ENCODE peak calls at places on chromosome 17, in four cellular contexts. V is SW480, S is lower leg skin, Z is fibroblast of gingiva. I is an unnamed sample.
A peak's percentile ranks its signal among the peaks of the same experiment; 100 is the strongest.

GRCh38 chr17:46995841-46996571 is 17.0 kb upstream of the RPRML start:
- DNase-seq in V (no peak), S (no peak), Z (no peak), I (no peak)

GRCh38 chr17:59479141-59479540 is 86.3 kb upstream of the DHX40 start:
- DNase-seq in V (no peak), S (peak; percentile 56), Z (no peak), I (no peak)

GRCh38 chr17:73492802-73493139 is 151.5 kb downstream of the SDK2 start:
- DNase-seq in V (peak; percentile 36), S (no peak), Z (no peak), I (no peak)

GRCh38 chr17:49239963-49240362 is 9.4 kb upstream of the PHOSPHO1 start:
- DNase-seq in V (no peak), S (no peak), Z (no peak), I (no peak)

GRCh38 chr17:21595086-21595485 is 97.2 kb upstream of the KCNJ18 start:
- DNase-seq in V (no peak), S (no peak), Z (no peak), I (no peak)

GRCh38 chr17:66302761-66303626 is 581 bp downstream of the PRKCA start:
- DNase-seq in V (peak; percentile 83), S (peak; percentile 88), Z (peak; percentile 75), I (peak; percentile 82)

GRCh38 chr17:31858647-31859486 is at the start of gene COPRS:
- DNase-seq in V (peak; percentile 84), S (peak; percentile 97), Z (peak; percentile 90), I (peak; percentile 87)

GRCh38 chr17:60301644-60302043 is 90.3 kb downstream of the USP32 start:
- DNase-seq in V (no peak), S (no peak), Z (no peak), I (no peak)

GRCh38 chr17:561118-561517 is 153.5 kb downstream of the VPS53 start:
- DNase-seq in V (no peak), S (no peak), Z (no peak), I (no peak)

GRCh38 chr17:53570731-53571130 is 252.0 kb upstream of the KIF2B start:
- DNase-seq in V (no peak), S (no peak), Z (no peak), I (no peak)

GRCh38 chr17:77096570-77097214 is 44.1 kb upstream of the SEC14L1 start:
- DNase-seq in V (peak; percentile 40), S (no peak), Z (peak; percentile 76), I (peak; percentile 41)

GRCh38 chr17:12554251-12554650 is 111.4 kb upstream of the MYOCD start:
- DNase-seq in V (no peak), S (no peak), Z (peak; percentile 35), I (no peak)

GRCh38 chr17:41895617-41896016 is 23.1 kb downstream of the ACLY start:
- DNase-seq in V (no peak), S (no peak), Z (peak; percentile 66), I (no peak)

GRCh38 chr17:59361386-59361785 is 29.9 kb downstream of the YPEL2 start:
- DNase-seq in V (no peak), S (no peak), Z (peak; percentile 85), I (no peak)

GRCh38 chr17:19410875-19411291 is at the start of gene RNF112:
- DNase-seq in V (no peak), S (peak; percentile 85), Z (no peak), I (no peak)

GRCh38 chr17:57939797-57940196 is 15.4 kb downstream of the CUEDC1 start:
- DNase-seq in V (no peak), S (no peak), Z (no peak), I (no peak)

GRCh38 chr17:9020096-9020823 is 1.1 kb upstream of the NTN1 start:
- DNase-seq in V (no peak), S (peak; percentile 77), Z (no peak), I (no peak)